ENCODE peak calls at places on chromosomes 11 and 22, in ten cellular contexts. P is hepatocyte, E is AG10803, T is thyroid gland, W is uterus, G is astrocyte of the spinal cord, J is adrenal gland, O is fibroblast of lung, K is epithelial cell of esophagus, Z is fibroblast of mammary gland. X is an unnamed sample.
A peak's percentile ranks its signal among the peaks of the same experiment; 100 is the strongest.

GRCh38 chr22:41516462-41516861 is 27.8 kb downstream of the POLR3H start:
- DNase-seq in E (no peak), Z (no peak), K (no peak), O (no peak), J (no peak), W (no peak), T (no peak), P (no peak), G (no peak), X (no peak)

GRCh38 chr22:27381960-27382742 is 419.4 kb downstream of the MN1 start:
- DNase-seq in T (no peak), G (no peak), P (no peak), K (no peak), J (no peak), W (no peak), Z (no peak), E (no peak), O (no peak), X (no peak)

GRCh38 chr11:63766501-63767270 is 1.9 kb downstream of the ZFTA start:
- DNase-seq in W (peak; percentile 30), E (no peak), Z (no peak), O (no peak), T (no peak), G (no peak), P (peak; percentile 65), J (no peak), K (no peak), X (no peak)

GRCh38 chr22:43173566-43173965 is 13.4 kb downstream of the TTLL12 start:
- DNase-seq in P (no peak), J (no peak), G (no peak), W (no peak), Z (no peak), E (no peak), T (no peak), K (no peak), O (no peak), X (no peak)

GRCh38 chr11:44005076-44005800 is 42.5 kb upstream of the ACCSL start:
- DNase-seq in Z (no peak), G (no peak), E (no peak), W (peak; percentile 22), O (no peak), K (no peak), J (no peak), P (no peak), T (no peak), X (no peak)

GRCh38 chr22:48650323-48651035 is 1177.2 kb downstream of the BRD1 start:
- DNase-seq in Z (no peak), E (no peak), J (no peak), P (no peak), O (no peak), W (no peak), T (no peak), K (no peak), G (no peak), X (no peak)

GRCh38 chr11:110738641-110739040 is 26.4 kb upstream of the ARHGAP20 start:
- DNase-seq in W (no peak), Z (no peak), E (no peak), G (no peak), J (no peak), T (no peak), O (no peak), P (no peak), K (no peak), X (no peak)

GRCh38 chr22:42202048-42202447 is 68.4 kb downstream of the TCF20 start:
- DNase-seq in W (no peak), K (no peak), T (no peak), O (no peak), G (no peak), Z (no peak), P (no peak), E (no peak), J (no peak), X (no peak)

GRCh38 chr11:10646956-10647355 is 46.6 kb downstream of the IRAG1 start:
- DNase-seq in K (no peak), E (no peak), O (no peak), J (no peak), P (no peak), W (no peak), G (no peak), T (no peak), Z (no peak), X (no peak)

GRCh38 chr11:134207538-134208239 is 16.1 kb downstream of the NCAPD3 start:
- DNase-seq in P (peak; percentile 31), O (peak; percentile 21), Z (peak; percentile 24), W (no peak), E (peak; percentile 20), J (peak; percentile 48), K (peak; percentile 40), T (peak; percentile 25), G (no peak), X (peak; percentile 36)

GRCh38 chr11:68081691-68082090 is 39.5 kb downstream of the CHKA start:
- DNase-seq in W (no peak), G (peak; percentile 45), E (no peak), O (peak; percentile 10), K (peak; percentile 60), P (no peak), J (no peak), T (peak; percentile 90), Z (no peak), X (no peak)

GRCh38 chr22:25555506-25556060 is 8.9 kb upstream of the GRK3 start:
- DNase-seq in J (no peak), G (no peak), K (no peak), T (peak; percentile 57), W (no peak), E (no peak), P (no peak), Z (no peak), O (no peak), X (no peak)

GRCh38 chr22:37844904-37845334 is 785 bp upstream of the ANKRD54 start:
- DNase-seq in E (no peak), O (no peak), K (peak; percentile 19), W (no peak), T (no peak), J (no peak), Z (peak; percentile 29), P (no peak), G (no peak), X (no peak)

GRCh38 chr11:104661481-104661880 is 236.8 kb downstream of the CASP12 start:
- DNase-seq in G (no peak), O (no peak), E (no peak), T (no peak), P (no peak), J (no peak), K (no peak), W (no peak), Z (no peak), X (no peak)

GRCh38 chr11:131859811-131860210 is 489.4 kb downstream of the NTM start:
- DNase-seq in E (peak; percentile 50), P (no peak), T (no peak), G (peak; percentile 42), O (peak; percentile 20), J (no peak), W (no peak), K (peak; percentile 6), Z (peak; percentile 68), X (peak; percentile 79)

GRCh38 chr11:33515347-33515746 is 185.3 kb downstream of the C11orf91 start:
- DNase-seq in P (no peak), G (peak; percentile 18), W (no peak), E (peak; percentile 83), O (no peak), Z (peak; percentile 96), T (no peak), K (no peak), J (no peak), X (peak; percentile 72)

GRCh38 chr11:123255909-123256308 is 60.9 kb upstream of the CLMP start:
- DNase-seq in T (no peak), O (peak; percentile 45), Z (no peak), K (no peak), G (no peak), E (no peak), P (peak; percentile 34), J (no peak), W (no peak), X (peak; percentile 35)

GRCh38 chr22:36507518-36508010 is 724 bp upstream of the FOXRED2 start:
- DNase-seq in J (no peak), O (no peak), W (no peak), P (no peak), G (no peak), T (peak; percentile 67), Z (no peak), E (no peak), K (no peak), X (no peak)
- H3K4me3 ChIP-seq in J (no peak overlapping the region), O (no peak overlapping the region), W (peak overlapping the region; percentile 28), P (no peak overlapping the region), G (peak overlapping the region; percentile 41), T (peak overlapping the region; percentile 41), Z (no peak overlapping the region), E (peak overlapping the region; percentile 64), K (peak overlapping the region; percentile 46), X (no peak overlapping the region)

GRCh38 chr11:34633990-34634725 is 13.3 kb downstream of the EHF start:
- DNase-seq in J (no peak), E (peak; percentile 55), T (no peak), O (peak; percentile 65), Z (peak; percentile 57), W (no peak), G (no peak), K (peak; percentile 76), P (no peak), X (peak; percentile 57)
- TF ChIP-seq CTCF in J (no peak), E (no peak), T (no peak), O (no peak), Z (no peak), W (no peak), G (no peak), K (peak; percentile 14), P (peak; percentile 3), X (no peak)

GRCh38 chr11:92845390-92846185 is 123.9 kb upstream of the MTNR1B start:
- DNase-seq in P (no peak), K (peak; percentile 78), T (no peak), O (no peak), G (no peak), J (no peak), W (no peak), E (peak; percentile 31), Z (no peak), X (no peak)

GRCh38 chr11:92844197-92844596 is 125.3 kb upstream of the MTNR1B start:
- DNase-seq in P (no peak), K (no peak), J (no peak), O (no peak), E (no peak), W (no peak), T (no peak), G (no peak), Z (no peak), X (no peak)

GRCh38 chr11:92843455-92843854 is 126.0 kb upstream of the MTNR1B start:
- DNase-seq in T (no peak), K (peak; percentile 87), O (no peak), Z (no peak), G (no peak), E (no peak), J (no peak), P (no peak), W (no peak), X (no peak)

GRCh38 chr11:92848578-92848977 is 120.9 kb upstream of the MTNR1B start:
- DNase-seq in K (peak; percentile 68), Z (no peak), P (no peak), J (no peak), O (no peak), W (no peak), E (no peak), T (no peak), G (no peak), X (no peak)

GRCh38 chr11:92846542-92847125 is 122.8 kb upstream of the MTNR1B start:
- DNase-seq in P (peak; percentile 17), O (no peak), G (no peak), J (no peak), K (no peak), W (no peak), E (peak; percentile 73), T (no peak), Z (no peak), X (no peak)
- H3K4me3 ChIP-seq in P (no peak overlapping the region), O (no peak overlapping the region), G (no peak overlapping the region), J (no peak overlapping the region), K (no peak overlapping the region), W (no peak overlapping the region), E (no peak overlapping the region), T (no peak overlapping the region), Z (no peak overlapping the region), X (no peak overlapping the region)

GRCh38 chr22:46737976-46738641 is at the start of gene CERK:
- DNase-seq in E (peak; percentile 70), J (peak; percentile 78), O (peak; percentile 76), G (peak; percentile 75), K (peak; percentile 74), P (peak; percentile 87), Z (peak; percentile 33), T (peak; percentile 79), W (peak; percentile 85), X (peak; percentile 71)
- TF ChIP-seq CTCF in E (no peak), J (no peak), O (no peak), G (no peak), K (no peak), P (no peak), Z (no peak), T (no peak), W (no peak), X (no peak)

X was measured in fibroblast of pulmonary artery.